ENCODE peak calls at places on chromosomes 13 and 19, in nine cellular contexts. Y is GM23338, Z is HepG2, W is A549, J is HCT116, E is SK-N-SH, F is K562, G is HL-60, D is GM12878. M is an unnamed sample.

GRCh38 chr13:99150575-99151370 is 49.9 kb upstream of the UBAC2 start:
- DNase-seq in Y (no peak), Z (no peak), W (peak; percentile 72), J (no peak), E (no peak), F (no peak), G (no peak), D (no peak), M (no peak)

GRCh38 chr19:14599548-14600147 is 16.8 kb downstream of the CLEC17A start:
- DNase-seq in Y (no peak), Z (no peak), W (no peak), J (no peak), E (no peak), F (no peak), G (no peak), D (no peak), M (no peak)

GRCh38 chr13:51797664-51798488 is 6.1 kb downstream of the DHRS12 start:
- DNase-seq in Y (peak; percentile 87), Z (peak; percentile 66), W (peak; percentile 67), J (peak; percentile 66), E (peak; percentile 76), F (peak; percentile 62), G (no peak), D (no peak), M (no peak)

GRCh38 chr13:78607409-78608253 is 4.3 kb upstream of the POU4F1 start:
- DNase-seq in Y (peak; percentile 72), Z (no peak), W (no peak), J (no peak), E (peak; percentile 45), F (no peak), G (no peak), D (no peak), M (no peak)

GRCh38 chr13:33279898-33280549 is 5.5 kb downstream of the STARD13 start:
- DNase-seq in Y (no peak), Z (peak; percentile 47), W (peak; percentile 77), J (no peak), E (no peak), F (no peak), G (no peak), D (no peak), M (no peak)

GRCh38 chr13:27022571-27023311 is 148.9 kb downstream of the USP12 start:
- DNase-seq in Y (no peak), Z (peak; percentile 90), W (peak; percentile 88), J (no peak), E (no peak), F (peak; percentile 52), G (no peak), D (no peak), M (peak; percentile 55)

GRCh38 chr19:49806613-49806946 is 6.5 kb downstream of the FUZ start:
- DNase-seq in Y (no peak), Z (no peak), W (no peak), J (no peak), E (no peak), F (no peak), G (no peak), D (no peak), M (no peak)

GRCh38 chr13:34294483-34295129 is 476.7 kb downstream of the RFC3 start:
- DNase-seq in Y (no peak), Z (no peak), W (peak; percentile 9), J (no peak), E (no peak), F (no peak), G (no peak), D (no peak), M (no peak)

GRCh38 chr19:7534531-7534980 is 961 bp upstream of the PNPLA6 start:
- DNase-seq in Y (peak; percentile 93), Z (peak; percentile 70), W (peak; percentile 78), J (no peak), E (peak; percentile 80), F (peak; percentile 57), G (no peak), D (no peak), M (no peak)

GRCh38 chr13:82571653-82572052 is 1310.6 kb downstream of the SLITRK1 start:
- DNase-seq in Y (no peak), Z (no peak), W (no peak), J (no peak), E (no peak), F (no peak), G (no peak), D (no peak), M (no peak)

GRCh38 chr13:26254583-26255102 is 714 bp downstream of the CDK8 start:
- DNase-seq in Y (peak; percentile 73), Z (peak; percentile 44), W (peak; percentile 33), J (no peak), E (peak; percentile 68), F (peak; percentile 55), G (no peak), D (no peak), M (no peak)

GRCh38 chr13:86870388-86870966 is 800.7 kb upstream of the SLITRK5 start:
- DNase-seq in Y (peak; percentile 32), Z (peak; percentile 3), W (peak; percentile 1), J (no peak), E (peak; percentile 4), F (peak; percentile 6), G (no peak), D (no peak), M (no peak)

GRCh38 chr13:85093808-85094207 is 705.4 kb downstream of the SLITRK6 start:
- DNase-seq in Y (no peak), Z (no peak), W (no peak), J (peak; percentile 7), E (no peak), F (no peak), G (no peak), D (no peak), M (no peak)

GRCh38 chr13:26370495-26370990 is 116.6 kb downstream of the CDK8 start:
- DNase-seq in Y (no peak), Z (no peak), W (no peak), J (no peak), E (no peak), F (no peak), G (no peak), D (no peak), M (no peak)

GRCh38 chr19:49272204-49272603 is 52.8 kb downstream of the SLC6A16 start:
- DNase-seq in Y (no peak), Z (no peak), W (peak; percentile 44), J (peak; percentile 50), E (no peak), F (no peak), G (no peak), D (no peak), M (no peak)

GRCh38 chr13:37534181-37534580 is 64.4 kb downstream of the POSTN start:
- DNase-seq in Y (no peak), Z (no peak), W (no peak), J (no peak), E (no peak), F (no peak), G (no peak), D (no peak), M (no peak)

GRCh38 chr19:44807162-44807561 is 1.7 kb upstream of the BCAM start:
- DNase-seq in Y (peak; percentile 32), Z (peak; percentile 90), W (peak; percentile 83), J (no peak), E (no peak), F (no peak), G (no peak), D (no peak), M (no peak)

GRCh38 chr13:48727252-48728011 is 73.7 kb downstream of the CYSLTR2 start:
- DNase-seq in Y (no peak), Z (no peak), W (no peak), J (no peak), E (no peak), F (no peak), G (peak; percentile 21), D (no peak), M (no peak)
- TF ChIP-seq REST in Y (no peak), Z (no peak), W (no peak), J (no peak), E (no peak), F (no peak), G (no peak), D (no peak), M (no peak)

DNA sequence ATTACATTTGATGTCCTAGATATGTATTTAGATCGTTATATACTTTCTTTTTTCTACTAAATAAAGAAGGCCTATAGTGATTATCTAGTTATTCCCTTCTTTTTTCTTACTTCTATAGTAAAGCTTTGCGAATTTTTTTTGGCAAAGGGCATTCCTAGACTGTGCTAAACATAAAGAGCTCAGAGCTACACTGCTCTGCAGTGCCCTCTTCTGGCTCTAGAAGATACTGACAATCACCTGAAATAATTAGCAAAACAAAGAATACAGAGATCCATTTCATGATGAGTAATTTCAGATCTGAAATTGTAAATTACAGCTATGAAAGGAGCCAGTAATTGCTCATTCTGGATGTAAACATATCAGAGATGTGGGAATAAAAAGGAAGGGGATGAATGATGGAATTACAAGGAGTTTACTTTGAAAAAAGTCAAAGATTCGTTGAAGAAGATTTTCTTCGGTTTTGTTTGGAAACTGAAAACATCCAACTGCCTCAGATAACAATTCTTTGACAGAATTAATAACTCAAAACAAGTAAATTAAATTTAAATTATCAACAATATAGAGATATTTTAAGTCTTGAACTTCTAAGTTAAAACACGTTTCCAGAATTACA is 288.5 kb downstream of the NALCN start:
- DNase-seq in Y (peak; percentile 60), Z (peak; percentile 33), W (peak; percentile 25), J (peak; percentile 21), E (peak; percentile 53), F (peak; percentile 37), G (no peak), D (no peak), M (no peak)
- TF ChIP-seq REST in Y (no peak), Z (no peak), W (no peak), J (no peak), E (no peak), F (no peak), G (no peak), D (no peak), M (no peak)

GRCh38 chr19:51698296-51698695 is 5.2 kb downstream of the SPACA6 start:
- DNase-seq in Y (no peak), Z (no peak), W (no peak), J (no peak), E (peak; percentile 5), F (no peak), G (no peak), D (no peak), M (no peak)
- TF ChIP-seq REST in Y (no peak), Z (no peak), W (no peak), J (no peak), E (no peak), F (no peak), G (no peak), D (no peak), M (no peak)

GRCh38 chr19:53509845-53510244 is 28.1 kb upstream of the ZNF331 start:
- DNase-seq in Y (no peak), Z (no peak), W (no peak), J (no peak), E (no peak), F (no peak), G (no peak), D (no peak), M (no peak)

GRCh38 chr19:53507523-53508442 is 30.2 kb upstream of the ZNF331 start:
- DNase-seq in Y (no peak), Z (peak; percentile 95), W (no peak), J (no peak), E (no peak), F (no peak), G (no peak), D (no peak), M (no peak)

GRCh38 chr19:53511357-53511756 is 26.6 kb upstream of the ZNF331 start:
- DNase-seq in Y (no peak), Z (no peak), W (no peak), J (no peak), E (no peak), F (no peak), G (no peak), D (no peak), M (no peak)

GRCh38 chr19:53509443-53509842 is 28.5 kb upstream of the ZNF331 start:
- DNase-seq in Y (no peak), Z (no peak), W (no peak), J (no peak), E (no peak), F (no peak), G (no peak), D (no peak), M (no peak)

GRCh38 chr19:53511933-53512374 is 26.0 kb upstream of the ZNF331 start:
- DNase-seq in Y (peak; percentile 96), Z (peak; percentile 71), W (peak; percentile 69), J (peak; percentile 7), E (peak; percentile 79), F (peak; percentile 60), G (no peak), D (no peak), M (peak; percentile 20)
- TF ChIP-seq REST in Y (no peak), Z (no peak), W (no peak), J (no peak), E (no peak), F (no peak), G (no peak), D (no peak), M (no peak)

M was measured in Panc1.